ENCODE peak calls at places on chromosomes 7 and 10, in seven cellular contexts. One of them, this sample, is unnamed.
A peak's percentile ranks its signal among the peaks of the same experiment; 100 is the strongest.

GRCh38 chr7:127251458-127252379 is 1.0 kb downstream of the GRM8 start:
- DNase-seq in prostate gland: no peak
- DNase-seq in tibial nerve: no peak
- DNase-seq in spleen: peak; percentile 70
- DNase-seq in H54: no peak
- DNase-seq in heart left ventricle: no peak
- DNase-seq in IMR-90: no peak
- DNase-seq in this sample: peak; percentile 14

GRCh38 chr7:9189683-9190082 is 756.3 kb downstream of the NXPH1 start:
- DNase-seq in prostate gland: no peak
- DNase-seq in tibial nerve: no peak
- DNase-seq in spleen: peak; percentile 22
- DNase-seq in H54: no peak
- DNase-seq in heart left ventricle: no peak
- DNase-seq in IMR-90: no peak
- DNase-seq in this sample: no peak

GRCh38 chr7:49644402-49645166 is 128.9 kb upstream of the VWC2 start:
- DNase-seq in prostate gland: no peak
- DNase-seq in tibial nerve: no peak
- DNase-seq in spleen: no peak
- DNase-seq in H54: no peak
- DNase-seq in heart left ventricle: no peak
- DNase-seq in IMR-90: no peak
- DNase-seq in this sample: no peak

GRCh38 chr7:3879337-3880054 is 578.4 kb downstream of the SDK1 start:
- DNase-seq in prostate gland: no peak
- DNase-seq in tibial nerve: no peak
- DNase-seq in spleen: no peak
- DNase-seq in H54: no peak
- DNase-seq in heart left ventricle: no peak
- DNase-seq in IMR-90: no peak
- DNase-seq in this sample: peak; percentile 76

GRCh38 chr7:7257899-7258692 is 75.8 kb downstream of the C1GALT1 start:
- DNase-seq in prostate gland: no peak
- DNase-seq in tibial nerve: no peak
- DNase-seq in spleen: no peak
- DNase-seq in H54: no peak
- DNase-seq in heart left ventricle: no peak
- DNase-seq in IMR-90: peak; percentile 5
- DNase-seq in this sample: peak; percentile 47

GRCh38 chr7:101590663-101591435 is 38.2 kb downstream of the MYL10 start:
- DNase-seq in prostate gland: no peak
- DNase-seq in tibial nerve: no peak
- DNase-seq in spleen: no peak
- DNase-seq in H54: no peak
- DNase-seq in heart left ventricle: no peak
- DNase-seq in IMR-90: no peak
- DNase-seq in this sample: no peak

GRCh38 chr10:6423004-6423403 is 157.1 kb downstream of the PRKCQ start:
- DNase-seq in prostate gland: no peak
- DNase-seq in tibial nerve: no peak
- DNase-seq in spleen: no peak
- DNase-seq in H54: no peak
- DNase-seq in heart left ventricle: no peak
- DNase-seq in IMR-90: peak; percentile 2
- DNase-seq in this sample: no peak

GRCh38 chr10:24853661-24854060 is 98.7 kb downstream of the PRTFDC1 start:
- DNase-seq in prostate gland: no peak
- DNase-seq in tibial nerve: no peak
- DNase-seq in spleen: no peak
- DNase-seq in H54: no peak
- DNase-seq in heart left ventricle: no peak
- DNase-seq in IMR-90: peak; percentile 17
- DNase-seq in this sample: no peak

GRCh38 chr10:59830601-59831259 is 75.6 kb downstream of the CCDC6 start:
- DNase-seq in prostate gland: peak; percentile 13
- DNase-seq in tibial nerve: peak; percentile 38
- DNase-seq in spleen: no peak
- DNase-seq in H54: peak; percentile 55
- DNase-seq in heart left ventricle: peak; percentile 40
- DNase-seq in IMR-90: peak; percentile 56
- DNase-seq in this sample: peak; percentile 64

GRCh38 chr7:55569797-55570196 is 2.5 kb downstream of the VOPP1 start:
- DNase-seq in prostate gland: no peak
- DNase-seq in tibial nerve: no peak
- DNase-seq in spleen: no peak
- DNase-seq in H54: no peak
- DNase-seq in heart left ventricle: no peak
- DNase-seq in IMR-90: no peak
- DNase-seq in this sample: no peak

GRCh38 chr7:141992154-141992553 is 3.5 kb upstream of the MGAM start:
- DNase-seq in prostate gland: no peak
- DNase-seq in tibial nerve: no peak
- DNase-seq in spleen: no peak
- DNase-seq in H54: no peak
- DNase-seq in heart left ventricle: no peak
- DNase-seq in IMR-90: no peak
- DNase-seq in this sample: no peak

GRCh38 chr7:28152594-28152993 is 28.0 kb downstream of the JAZF1 start:
- DNase-seq in prostate gland: no peak
- DNase-seq in tibial nerve: no peak
- DNase-seq in spleen: no peak
- DNase-seq in H54: no peak
- DNase-seq in heart left ventricle: no peak
- DNase-seq in IMR-90: no peak
- DNase-seq in this sample: no peak

GRCh38 chr7:124263232-124263827 is 230.5 kb upstream of the TMEM229A start:
- DNase-seq in prostate gland: no peak
- DNase-seq in tibial nerve: no peak
- DNase-seq in spleen: no peak
- DNase-seq in H54: no peak
- DNase-seq in heart left ventricle: no peak
- DNase-seq in IMR-90: peak; percentile 54
- DNase-seq in this sample: no peak

GRCh38 chr10:1632141-1632540 is 105.2 kb downstream of the ADARB2 start:
- DNase-seq in prostate gland: no peak
- DNase-seq in tibial nerve: no peak
- DNase-seq in spleen: no peak
- DNase-seq in H54: no peak
- DNase-seq in heart left ventricle: no peak
- DNase-seq in IMR-90: no peak
- DNase-seq in this sample: no peak

GRCh38 chr10:88874271-88874670 is 5.8 kb upstream of the STAMBPL1 start:
- DNase-seq in prostate gland: no peak
- DNase-seq in tibial nerve: no peak
- DNase-seq in spleen: no peak
- DNase-seq in H54: no peak
- DNase-seq in heart left ventricle: no peak
- DNase-seq in IMR-90: peak; percentile 55
- DNase-seq in this sample: no peak

GRCh38 chr7:130108809-130109208 is 38.5 kb downstream of the KLHDC10 start:
- DNase-seq in prostate gland: no peak
- DNase-seq in tibial nerve: no peak
- DNase-seq in spleen: no peak
- DNase-seq in H54: no peak
- DNase-seq in heart left ventricle: no peak
- DNase-seq in IMR-90: no peak
- DNase-seq in this sample: no peak

GRCh38 chr10:127563718-127564553 is 14.8 kb downstream of the NPS start:
- DNase-seq in prostate gland: no peak
- DNase-seq in tibial nerve: no peak
- DNase-seq in spleen: no peak
- DNase-seq in H54: no peak
- DNase-seq in heart left ventricle: no peak
- DNase-seq in IMR-90: no peak
- DNase-seq in this sample: peak; percentile 6

GRCh38 chr10:75399461-75400162 is 2.0 kb downstream of the ZNF503 start:
- DNase-seq in prostate gland: peak; percentile 86
- DNase-seq in tibial nerve: peak; percentile 79
- DNase-seq in spleen: peak; percentile 91
- DNase-seq in H54: peak; percentile 87
- DNase-seq in heart left ventricle: peak; percentile 84
- DNase-seq in IMR-90: peak; percentile 69
- DNase-seq in this sample: peak; percentile 85

GRCh38 chr10:91311601-91312000 is 91.1 kb downstream of the PCGF5 start:
- DNase-seq in prostate gland: no peak
- DNase-seq in tibial nerve: no peak
- DNase-seq in spleen: no peak
- DNase-seq in H54: no peak
- DNase-seq in heart left ventricle: no peak
- DNase-seq in IMR-90: no peak
- DNase-seq in this sample: no peak

GRCh38 chr7:12800501-12800900 is 113.1 kb downstream of the ARL4A start:
- DNase-seq in prostate gland: no peak
- DNase-seq in tibial nerve: no peak
- DNase-seq in spleen: no peak
- DNase-seq in H54: no peak
- DNase-seq in heart left ventricle: no peak
- DNase-seq in IMR-90: no peak
- DNase-seq in this sample: no peak

GRCh38 chr7:74083928-74084721 is 521 bp downstream of the LIMK1 start:
- DNase-seq in prostate gland: no peak
- DNase-seq in tibial nerve: no peak
- DNase-seq in spleen: no peak
- DNase-seq in H54: peak; percentile 91
- DNase-seq in heart left ventricle: no peak
- DNase-seq in IMR-90: peak; percentile 59
- DNase-seq in this sample: peak; percentile 43

DNA sequence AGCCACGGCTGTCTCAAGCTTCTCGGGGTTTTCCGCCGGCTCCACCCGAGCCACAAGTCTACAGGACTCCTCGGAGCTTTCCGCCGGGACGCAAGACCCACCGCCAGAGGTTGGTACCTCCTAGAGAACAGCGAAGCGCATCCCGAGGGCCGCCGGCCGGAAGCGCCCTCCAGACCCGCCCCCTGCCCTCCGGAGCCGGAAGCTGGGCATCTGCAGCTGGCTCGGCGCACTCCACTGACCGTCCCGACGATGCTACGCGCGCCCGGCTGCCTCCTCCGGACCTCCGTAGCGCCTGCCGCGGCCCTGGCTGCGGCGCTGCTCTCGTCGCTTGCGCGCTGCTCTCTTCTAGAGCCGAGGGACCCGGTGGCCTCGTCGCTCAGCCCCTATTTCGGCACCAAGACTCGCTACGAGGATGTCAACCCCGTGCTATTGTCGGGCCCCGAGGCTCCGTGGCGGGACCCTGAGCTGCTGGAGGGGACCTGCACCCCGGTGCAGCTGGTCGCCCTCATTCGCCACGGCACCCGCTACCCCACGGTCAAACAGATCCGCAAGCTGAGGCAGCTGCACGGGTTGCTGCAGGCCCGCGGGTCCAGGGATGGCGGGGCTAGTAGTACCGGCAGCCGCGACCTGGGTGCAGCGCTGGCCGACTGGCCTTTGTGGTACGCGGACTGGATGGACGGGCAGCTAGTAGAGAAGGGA is at the start of gene MINPP1:
- DNase-seq in prostate gland: peak; percentile 59
- DNase-seq in tibial nerve: peak; percentile 59
- DNase-seq in spleen: peak; percentile 93
- DNase-seq in H54: peak; percentile 92
- DNase-seq in heart left ventricle: peak; percentile 83
- DNase-seq in IMR-90: peak; percentile 84
- DNase-seq in this sample: peak; percentile 83
- TF ChIP-seq POLR2A in prostate gland: peak; percentile 33
- TF ChIP-seq POLR2A in tibial nerve: peak; percentile 44
- TF ChIP-seq POLR2A in spleen: no peak
- TF ChIP-seq POLR2A in H54: peak; percentile 92
- TF ChIP-seq POLR2A in heart left ventricle: no peak
- TF ChIP-seq POLR2A in IMR-90: peak; percentile 63
- TF ChIP-seq POLR2A in this sample: peak; percentile 76

GRCh38 chr10:78445308-78445707 is 411.6 kb downstream of the RPS24 start:
- DNase-seq in prostate gland: no peak
- DNase-seq in tibial nerve: no peak
- DNase-seq in spleen: no peak
- DNase-seq in H54: no peak
- DNase-seq in heart left ventricle: no peak
- DNase-seq in IMR-90: no peak
- DNase-seq in this sample: no peak
- TF ChIP-seq POLR2A in prostate gland: no peak
- TF ChIP-seq POLR2A in tibial nerve: no peak
- TF ChIP-seq POLR2A in spleen: no peak
- TF ChIP-seq POLR2A in H54: no peak
- TF ChIP-seq POLR2A in heart left ventricle: no peak
- TF ChIP-seq POLR2A in IMR-90: no peak
- TF ChIP-seq POLR2A in this sample: no peak

DNA sequence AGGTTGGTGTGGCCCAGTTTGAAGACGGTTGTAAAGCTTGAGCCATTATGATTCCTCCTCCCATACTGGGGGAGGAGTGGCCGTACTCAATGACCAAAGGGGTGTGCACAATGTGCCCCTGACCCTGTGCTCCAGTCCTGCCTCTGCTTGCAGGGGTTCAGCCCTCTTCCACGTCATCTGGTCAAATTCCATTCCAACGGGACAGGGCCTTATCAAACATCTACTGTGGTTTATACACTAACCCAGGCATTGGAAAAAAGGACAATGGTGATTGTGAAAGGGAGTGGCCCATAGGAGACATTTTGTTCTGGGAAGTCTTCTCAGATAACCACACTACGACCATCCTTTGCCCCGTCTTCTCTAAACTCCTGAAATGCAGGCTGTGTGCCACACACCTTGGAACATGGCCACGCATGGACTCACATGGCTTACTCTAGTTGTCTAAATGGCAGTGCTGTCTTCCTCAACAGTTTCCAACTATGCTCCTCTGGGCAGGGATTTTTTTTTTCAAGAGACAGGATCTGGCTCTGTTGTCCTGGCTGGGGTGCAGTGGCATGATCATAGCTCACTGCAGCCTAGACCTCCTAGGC is 103.0 kb downstream of the JCAD start:
- DNase-seq in prostate gland: no peak
- DNase-seq in tibial nerve: no peak
- DNase-seq in spleen: no peak
- DNase-seq in H54: no peak
- DNase-seq in heart left ventricle: no peak
- DNase-seq in IMR-90: no peak
- DNase-seq in this sample: peak; percentile 52
- TF ChIP-seq POLR2A in prostate gland: no peak
- TF ChIP-seq POLR2A in tibial nerve: no peak
- TF ChIP-seq POLR2A in spleen: no peak
- TF ChIP-seq POLR2A in H54: no peak
- TF ChIP-seq POLR2A in heart left ventricle: no peak
- TF ChIP-seq POLR2A in IMR-90: no peak
- TF ChIP-seq POLR2A in this sample: no peak

DNA sequence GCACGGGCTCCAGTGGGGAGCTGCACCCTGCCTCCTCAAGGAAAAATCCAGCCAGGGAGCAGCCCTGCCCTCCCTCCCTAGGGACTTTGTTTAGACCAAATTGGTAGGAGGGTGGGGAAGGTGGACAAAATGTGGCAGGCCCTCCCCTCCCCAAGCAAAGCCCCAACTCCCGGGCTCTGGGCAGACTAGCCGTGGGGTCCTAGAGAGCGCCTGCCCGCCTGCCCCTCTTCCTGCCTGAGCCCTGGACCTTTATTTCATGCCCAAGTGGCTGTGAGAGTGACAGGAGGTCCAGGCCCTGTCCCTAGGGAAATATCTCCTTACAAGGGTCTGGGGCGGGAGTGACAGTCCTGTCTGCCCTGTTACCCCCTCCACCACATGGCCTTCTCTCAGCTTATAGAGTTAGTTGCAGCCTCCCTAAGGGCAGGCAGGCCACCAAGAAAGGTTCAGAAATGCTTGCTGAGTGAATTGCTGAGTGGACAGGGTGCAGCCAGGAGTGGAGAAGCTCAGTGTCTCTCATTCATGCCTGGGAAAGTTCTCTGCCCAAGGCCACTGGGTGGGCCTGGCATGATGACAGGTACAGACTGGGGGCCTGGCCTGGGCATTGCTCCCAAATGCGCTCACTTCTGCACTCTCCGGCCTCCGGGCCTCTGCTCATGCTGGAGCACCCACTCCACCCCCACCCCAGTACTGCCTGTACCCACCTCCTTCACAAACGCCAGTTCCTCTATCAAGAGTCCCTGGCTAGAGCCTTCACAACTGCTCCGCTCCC is 25.2 kb downstream of the DNAJB12 start:
- DNase-seq in prostate gland: no peak
- DNase-seq in tibial nerve: no peak
- DNase-seq in spleen: peak; percentile 84
- DNase-seq in H54: no peak
- DNase-seq in heart left ventricle: no peak
- DNase-seq in IMR-90: no peak
- DNase-seq in this sample: peak; percentile 85
- TF ChIP-seq POLR2A in prostate gland: no peak
- TF ChIP-seq POLR2A in tibial nerve: no peak
- TF ChIP-seq POLR2A in spleen: no peak
- TF ChIP-seq POLR2A in H54: no peak
- TF ChIP-seq POLR2A in heart left ventricle: no peak
- TF ChIP-seq POLR2A in IMR-90: peak; percentile 42
- TF ChIP-seq POLR2A in this sample: peak; percentile 12